ENCODE peak calls at places on chromosomes 1 and 21, in four cellular contexts. F is thoracic aorta, V is neural progenitor cell, D is lung. G is an unnamed sample. For H3K27me3, the result is how much of the 10 kb centered on the place peaks cover.

GRCh38 chr1:63968663-63969460 is 195.0 kb downstream of the ROR1 start:
- DNase-seq in F (peak), V (no peak), D (no peak), G (peak)

GRCh38 chr1:22778842-22779520 is 68.3 kb downstream of the EPHB2 start:
- DNase-seq in F (no peak), V (peak), D (no peak), G (no peak)

GRCh38 chr1:235557495-235557894 is 53.2 kb upstream of the B3GALNT2 start:
- DNase-seq in F (no peak), V (peak), D (no peak), G (no peak)

GRCh38 chr21:20486303-20486702 is 511.9 kb upstream of the NCAM2 start:
- DNase-seq in F (no peak), V (no peak), D (no peak), G (no peak)

GRCh38 chr1:244010191-244010590 is 40.9 kb upstream of the ZBTB18 start:
- DNase-seq in F (no peak), V (peak), D (no peak), G (no peak)

GRCh38 chr1:145785481-145785880 is 38.4 kb downstream of the RNF115 start:
- DNase-seq in F (no peak), V (no peak), D (no peak), G (no peak)

GRCh38 chr1:204359474-204360255 is at the start of gene PLEKHA6:
- DNase-seq in F (no peak), V (peak), D (no peak), G (no peak)

GRCh38 chr1:28893403-28894102 is 20.8 kb upstream of the EPB41 start:
- DNase-seq in F (no peak), V (peak), D (no peak), G (no peak)

GRCh38 chr1:12405325-12406217 is 175.7 kb downstream of the VPS13D start:
- DNase-seq in F (peak), V (peak), D (peak), G (no peak)

GRCh38 chr1:34262921-34263320 is 86.2 kb downstream of the C1orf94 start:
- DNase-seq in F (no peak), V (no peak), D (peak), G (no peak)

GRCh38 chr1:42960693-42961559 is 2.3 kb upstream of the SLC2A1 start:
- DNase-seq in F (no peak), V (peak), D (no peak), G (no peak)

GRCh38 chr1:31568895-31569655 is 7.2 kb upstream of the TINAGL1 start:
- DNase-seq in F (no peak), V (no peak), D (peak), G (peak)

GRCh38 chr1:185960377-185961151 is 226.4 kb downstream of the HMCN1 start:
- DNase-seq in F (no peak), V (peak), D (peak), G (peak)

GRCh38 chr1:88371396-88371795 is 312.7 kb upstream of the PKN2 start:
- DNase-seq in F (no peak), V (no peak), D (no peak), G (no peak)

GRCh38 chr1:232020352-232020751 is 393.8 kb downstream of the DISC1 start:
- DNase-seq in F (no peak), V (no peak), D (no peak), G (no peak)

GRCh38 chr1:185412385-185413074 is 95.5 kb upstream of the IVNS1ABP start:
- DNase-seq in F (no peak), V (no peak), D (no peak), G (no peak)

GRCh38 chr21:27837933-27838332 is 871.0 kb upstream of the ADAMTS5 start:
- DNase-seq in F (no peak), V (no peak), D (no peak), G (peak)

GRCh38 chr1:161735837-161736236 is 13.7 kb upstream of the DUSP12 start:
- DNase-seq in F (no peak), V (no peak), D (no peak), G (no peak)

GRCh38 chr1:110380667-110381283 is 10.1 kb downstream of the SLC16A4 start:
- DNase-seq in F (no peak), V (no peak), D (no peak), G (no peak)

GRCh38 chr1:110385369-110385768 is 5.5 kb downstream of the SLC16A4 start:
- DNase-seq in F (no peak), V (no peak), D (no peak), G (no peak)

GRCh38 chr1:110384581-110385321 is 6.1 kb downstream of the SLC16A4 start:
- DNase-seq in F (no peak), V (no peak), D (no peak), G (no peak)

GRCh38 chr1:110387048-110387748 is 3.6 kb downstream of the SLC16A4 start:
- DNase-seq in F (no peak), V (no peak), D (no peak), G (no peak)

DNA sequence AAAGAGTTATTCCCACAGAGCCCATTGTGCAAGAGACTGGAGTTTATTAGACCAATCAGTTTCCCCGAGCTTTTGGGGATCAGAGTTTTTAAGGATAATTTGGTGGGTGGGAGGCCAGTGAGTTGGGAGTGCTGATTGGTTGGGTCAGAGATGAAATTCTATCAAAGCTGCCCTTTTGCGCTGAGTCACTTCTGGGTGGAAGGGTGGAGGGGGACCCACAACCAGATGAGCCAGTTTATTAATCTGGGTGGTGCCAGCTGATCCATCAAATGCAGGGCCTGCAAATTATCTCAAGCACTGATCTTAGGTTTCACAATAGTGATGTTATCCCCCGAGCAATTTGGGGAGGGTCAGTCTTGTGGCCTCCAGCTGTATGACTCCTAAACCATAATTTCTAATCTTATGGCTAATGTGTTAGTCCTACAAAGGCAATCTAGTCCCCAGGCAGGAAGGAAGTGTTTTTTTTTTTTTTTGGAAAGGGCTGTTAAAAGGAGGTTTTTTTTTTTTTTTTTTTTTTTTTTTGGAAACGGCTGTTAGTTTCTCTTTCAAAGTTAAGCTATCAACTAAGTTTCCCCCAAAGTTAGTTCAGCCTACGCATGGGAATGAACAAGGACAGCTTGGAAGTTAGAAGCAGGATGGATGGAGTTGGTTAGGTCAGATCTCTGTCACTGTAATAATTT is 7.4 kb downstream of the SLC16A4 start:
- DNase-seq in F (no peak), V (no peak), D (no peak), G (no peak)
- H3K27ac ChIP-seq in F (no peak), V (no peak), D (peak), G (peak)

GRCh38 chr1:20980051-20980450 is 192.9 kb upstream of the HP1BP3 start:
- DNase-seq in F (no peak), V (no peak), D (no peak), G (no peak)

GRCh38 chr1:20983297-20983889 is 193.3 kb downstream of the EIF4G3 start:
- DNase-seq in F (no peak), V (no peak), D (no peak), G (no peak)

GRCh38 chr1:20978413-20978812 is 191.3 kb upstream of the HP1BP3 start:
- DNase-seq in F (no peak), V (no peak), D (no peak), G (no peak)

DNA sequence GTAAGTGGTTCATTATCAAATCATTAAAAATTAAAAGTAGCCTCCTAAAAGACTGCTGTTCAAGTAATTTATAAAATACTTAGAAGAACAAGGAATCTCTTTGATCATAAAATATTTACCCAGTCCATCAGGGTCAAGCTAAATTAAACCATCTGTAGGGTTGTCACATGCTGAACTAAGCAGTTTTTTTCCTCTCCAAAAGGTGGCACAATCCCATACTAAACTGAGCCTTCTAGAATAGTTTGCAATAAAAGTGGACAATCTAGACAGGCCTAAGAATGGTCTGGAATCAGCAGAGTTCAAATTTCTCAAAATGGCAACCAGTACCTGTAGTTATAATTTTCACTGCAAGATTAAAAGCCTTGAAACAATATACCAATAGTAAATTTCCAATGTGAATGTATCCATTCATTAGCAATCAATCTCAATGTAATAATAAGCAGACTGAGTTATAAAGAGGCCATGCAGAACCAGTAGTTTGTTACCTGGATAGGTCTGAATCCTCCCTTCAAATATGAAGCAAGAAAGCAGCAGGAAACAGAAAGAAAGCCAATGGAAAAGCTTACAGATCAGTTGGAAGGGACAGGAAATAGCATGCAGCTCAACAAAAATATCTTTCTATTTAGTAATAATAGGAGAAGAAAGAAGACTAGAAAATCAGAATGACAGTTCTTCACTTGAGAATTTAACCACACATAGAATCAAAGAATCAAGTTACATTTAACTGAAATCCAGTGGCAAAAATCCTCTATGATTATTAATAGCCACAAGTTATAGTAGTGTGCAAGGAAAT is 194.6 kb downstream of the EIF4G3 start:
- DNase-seq in F (no peak), V (no peak), D (no peak), G (no peak)
- TF ChIP-seq CTCF in F (no peak), V (peak), D (no peak), G (peak)

DNA sequence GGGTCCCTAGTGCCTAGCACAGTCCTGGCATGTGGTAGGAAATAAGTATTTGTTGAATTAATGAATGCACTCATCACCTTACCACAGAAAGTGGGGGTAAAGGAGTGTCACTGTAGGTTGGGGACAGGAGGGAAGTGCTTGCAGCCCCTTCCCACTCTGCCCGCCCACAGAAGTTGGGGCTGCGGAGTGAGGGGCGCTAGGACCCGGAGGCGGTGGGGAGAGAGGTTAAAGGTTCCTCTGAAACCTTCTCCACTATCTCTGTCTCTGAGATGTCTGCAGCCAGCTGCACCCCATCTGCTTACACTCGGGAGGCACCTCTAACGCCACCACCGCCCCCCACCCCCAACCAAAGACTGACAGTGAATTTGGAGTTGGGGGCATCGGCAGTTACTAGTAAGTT is 1.4 kb upstream of the WNT2B start:
- DNase-seq in F (no peak), V (no peak), D (no peak), G (no peak)
- H3K27me3 ChIP-seq in F (under half), V (half or more), D (under half), G (under half)

GRCh38 chr1:201485184-201485774 is 16.3 kb upstream of the PHLDA3 start:
- DNase-seq in F (no peak), V (no peak), D (no peak), G (no peak)

GRCh38 chr1:201482755-201483154 is 13.8 kb upstream of the PHLDA3 start:
- DNase-seq in F (no peak), V (no peak), D (no peak), G (no peak)

GRCh38 chr1:201481004-201481380 is 12.0 kb upstream of the PHLDA3 start:
- DNase-seq in F (no peak), V (peak), D (no peak), G (no peak)

GRCh38 chr1:201481761-201482493 is 12.9 kb upstream of the PHLDA3 start:
- DNase-seq in F (no peak), V (peak), D (peak), G (peak)

DNA sequence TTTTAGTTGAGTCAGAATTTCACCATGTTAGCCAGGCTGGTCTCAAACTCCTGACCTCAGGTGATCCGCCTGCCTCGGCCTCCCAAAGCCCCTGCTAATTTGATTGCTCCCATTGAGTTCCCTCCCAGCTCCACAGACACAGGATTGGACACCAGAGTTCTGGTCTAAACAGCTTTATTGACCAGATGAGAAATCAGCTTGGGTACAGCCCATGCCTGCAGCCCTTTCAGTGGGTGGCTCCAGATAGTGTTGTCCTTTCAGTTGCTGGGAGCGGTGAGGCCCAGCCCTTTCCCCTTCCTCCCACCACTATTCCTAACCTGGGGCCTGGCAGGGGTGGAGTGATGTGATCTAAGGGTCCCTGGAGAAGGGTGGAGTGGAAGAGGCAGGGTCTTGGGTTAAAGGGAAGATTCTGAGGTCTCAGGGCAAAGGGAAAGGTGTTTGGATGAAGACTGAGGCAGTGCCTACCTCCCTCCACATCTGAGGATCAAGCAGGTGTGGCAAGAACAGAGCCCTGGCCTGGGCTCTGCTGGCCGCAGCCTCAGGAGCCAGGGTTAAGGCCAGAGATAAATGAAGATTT is 14.5 kb upstream of the PHLDA3 start:
- DNase-seq in F (no peak), V (no peak), D (no peak), G (no peak)
- H3K27ac ChIP-seq in F (peak), V (no peak), D (no peak), G (no peak)

DNA sequence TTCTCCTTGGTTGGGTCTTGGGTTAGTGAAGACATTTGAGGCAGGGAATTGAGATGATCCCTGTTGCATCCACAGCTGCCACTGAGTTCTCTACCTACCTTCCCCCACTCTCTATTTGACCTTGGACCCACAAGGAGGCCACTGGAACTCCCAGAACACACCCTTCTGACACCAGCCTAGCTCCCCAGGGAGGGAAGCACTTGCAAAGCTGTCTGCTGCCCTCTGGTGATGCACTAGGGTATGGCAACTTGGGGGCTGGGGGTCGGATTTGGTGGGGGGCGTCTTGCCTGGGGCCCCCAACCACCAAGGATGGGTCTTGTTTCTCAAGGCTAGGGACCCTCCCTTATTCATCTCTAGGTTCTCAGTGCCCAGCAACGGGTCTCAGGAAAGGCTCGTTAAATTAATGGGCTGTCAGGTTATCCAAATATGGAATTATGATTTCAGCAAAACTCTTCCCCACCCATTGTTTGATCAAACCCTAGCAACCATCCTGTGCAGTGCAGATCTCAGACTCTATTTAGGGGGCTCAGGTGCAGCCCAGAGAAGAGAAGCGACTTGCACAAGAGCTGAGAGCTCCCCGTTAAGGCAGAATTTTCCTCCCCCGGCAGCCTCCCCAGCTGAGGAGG is 177.8 kb upstream of the KLHDC7A start:
- DNase-seq in F (no peak), V (peak), D (no peak), G (no peak)
- TF ChIP-seq CTCF in F (no peak), V (peak), D (no peak), G (no peak)

G was measured in gastrocnemius medialis.